ENCODE peak calls at places on chromosomes 11 and 22, in six cellular contexts. L is DMS153, A is G401, H is mucosa of descending colon, B is activated gamma-delta T cell, S is heart left ventricle. I is an unnamed sample.

GRCh38 chr11:128552783-128553661 is 34.3 kb downstream of the ETS1 start:
- DNase-seq in L (no peak), A (peak; percentile 10), H (no peak), B (no peak), S (no peak), I (no peak)

GRCh38 chr11:118691926-118692830 is 12.7 kb upstream of the TREH start:
- DNase-seq in L (no peak), A (no peak), H (peak; percentile 21), B (peak; percentile 42), S (no peak), I (no peak)

GRCh38 chr22:30868663-30869385 is 99.8 kb downstream of the MORC2 start:
- DNase-seq in L (peak; percentile 14), A (no peak), H (no peak), B (no peak), S (peak; percentile 4), I (no peak)

GRCh38 chr11:8671242-8671641 is 11.2 kb downstream of the TRIM66 start:
- DNase-seq in L (no peak), A (peak; percentile 96), H (peak; percentile 25), B (no peak), S (peak; percentile 78), I (no peak)

GRCh38 chr11:130909650-130910049 is 6.6 kb downstream of the SNX19 start:
- DNase-seq in L (no peak), A (no peak), H (no peak), B (no peak), S (no peak), I (no peak)

GRCh38 chr11:104846216-104846615 is 52.0 kb downstream of the CASP12 start:
- DNase-seq in L (no peak), A (no peak), H (no peak), B (no peak), S (no peak), I (no peak)

GRCh38 chr22:50086526-50086925 is 1.3 kb upstream of the MLC1 start:
- DNase-seq in L (no peak), A (no peak), H (no peak), B (no peak), S (no peak), I (no peak)

GRCh38 chr11:35554491-35555237 is 29.2 kb upstream of the PAMR1 start:
- DNase-seq in L (no peak), A (no peak), H (no peak), B (no peak), S (no peak), I (no peak)

GRCh38 chr22:49590381-49590780 is 237.3 kb downstream of the BRD1 start:
- DNase-seq in L (no peak), A (no peak), H (no peak), B (no peak), S (no peak), I (no peak)

GRCh38 chr11:69319255-69320106 is 25.5 kb downstream of the MYEOV start:
- DNase-seq in L (no peak), A (no peak), H (no peak), B (no peak), S (no peak), I (peak; percentile 35)

GRCh38 chr11:62393735-62394134 is 25.1 kb upstream of the SCGB1A1 start:
- DNase-seq in L (no peak), A (no peak), H (no peak), B (no peak), S (no peak), I (no peak)

GRCh38 chr22:20919718-20920117 is 2.5 kb downstream of the CRKL start:
- DNase-seq in L (no peak), A (no peak), H (no peak), B (no peak), S (no peak), I (no peak)

GRCh38 chr11:8671651-8672062 is 10.8 kb downstream of the TRIM66 start:
- DNase-seq in L (peak; percentile 23), A (peak; percentile 96), H (no peak), B (no peak), S (peak; percentile 47), I (no peak)

GRCh38 chr11:19121646-19122045 is 4.7 kb downstream of the ZDHHC13 start:
- DNase-seq in L (no peak), A (no peak), H (no peak), B (no peak), S (no peak), I (no peak)

GRCh38 chr11:45917286-45917622 is 423 bp downstream of the PEX16 start:
- DNase-seq in L (no peak), A (no peak), H (no peak), B (no peak), S (no peak), I (no peak)

GRCh38 chr22:29054251-29054767 is 7.3 kb downstream of the C22orf31 start:
- DNase-seq in L (no peak), A (no peak), H (no peak), B (no peak), S (no peak), I (no peak)

GRCh38 chr11:776459-777287 is 614 bp downstream of the GATD1 start:
- DNase-seq in L (no peak), A (no peak), H (peak; percentile 36), B (no peak), S (no peak), I (no peak)

GRCh38 chr22:35450824-35451541 is 51.0 kb downstream of the MCM5 start:
- DNase-seq in L (no peak), A (no peak), H (no peak), B (no peak), S (no peak), I (no peak)

GRCh38 chr11:19868281-19868821 is 155.7 kb downstream of the NAV2 start:
- DNase-seq in L (peak; percentile 54), A (peak; percentile 71), H (peak; percentile 29), B (no peak), S (peak; percentile 80), I (no peak)

GRCh38 chr11:70415642-70416395 is 17.5 kb downstream of the CTTN start:
- DNase-seq in L (no peak), A (no peak), H (no peak), B (no peak), S (no peak), I (no peak)

GRCh38 chr11:130629039-130629438 is 180.6 kb downstream of the ADAMTS15 start:
- DNase-seq in L (no peak), A (no peak), H (no peak), B (no peak), S (no peak), I (no peak)

GRCh38 chr11:67284811-67285540 is 4.1 kb upstream of the ANKRD13D start:
- DNase-seq in L (no peak), A (no peak), H (no peak), B (no peak), S (no peak), I (no peak)

GRCh38 chr11:123181075-123181474 is 14.0 kb downstream of the CLMP start:
- DNase-seq in L (no peak), A (no peak), H (no peak), B (no peak), S (no peak), I (no peak)

GRCh38 chr11:2097356-2097997 is 41.7 kb downstream of the IGF2 start:
- DNase-seq in L (no peak), A (no peak), H (peak; percentile 31), B (no peak), S (peak; percentile 78), I (no peak)

GRCh38 chr22:37483594-37484114 is 2.5 kb downstream of the MFNG start:
- DNase-seq in L (no peak), A (no peak), H (no peak), B (no peak), S (no peak), I (no peak)

GRCh38 chr22:50207383-50208031 is 6.7 kb downstream of the SELENOO start:
- DNase-seq in L (no peak), A (peak; percentile 7), H (no peak), B (no peak), S (peak; percentile 22), I (no peak)